ENCODE peak calls at places on chromosomes 4 and X, in seven cellular contexts. O is testis; V is left ventricle myocardium inferior; R is H1; X is astrocyte; U is CD4-positive, alpha-beta memory T cell; A is Panc1. T is an unnamed sample.
A peak's percentile ranks its signal among the peaks of the same experiment; 100 is the strongest.

GRCh38 chrX:105869676-105870075 is 47.3 kb downstream of the NRK start:
- DNase-seq in O (no peak), V (no peak), R (no peak), X (peak; percentile 33), U (no peak), A (no peak), T (no peak)

GRCh38 chr4:86935833-86936721 is 1.3 kb downstream of the AFF1 start:
- DNase-seq in O (peak; percentile 52), V (peak; percentile 42), R (peak; percentile 73), X (peak; percentile 67), U (peak; percentile 77), A (peak; percentile 66), T (peak; percentile 39)

GRCh38 chrX:2572740-2573139 is 72.0 kb upstream of the DHRSX start:
- DNase-seq in O (no peak), V (no peak), R (no peak), X (no peak), U (no peak), A (no peak), T (no peak)

GRCh38 chr4:82584921-82585320 is 23.1 kb upstream of the TMEM150C start:
- DNase-seq in O (no peak), V (no peak), R (no peak), X (no peak), U (no peak), A (no peak), T (no peak)

GRCh38 chrX:8404443-8404842 is 60.2 kb upstream of the VCX3B start:
- DNase-seq in O (peak; percentile 60), V (no peak), R (no peak), X (peak; percentile 91), U (no peak), A (no peak), T (no peak)

GRCh38 chr4:35358001-35358584 is 886.2 kb downstream of the ARAP2 start:
- DNase-seq in O (no peak), V (no peak), R (no peak), X (no peak), U (no peak), A (no peak), T (no peak)

GRCh38 chrX:115582871-115583729 is 22.1 kb downstream of the PLS3 start:
- DNase-seq in O (no peak), V (no peak), R (no peak), X (peak; percentile 62), U (no peak), A (no peak), T (peak; percentile 24)

GRCh38 chr4:73603854-73604584 is 16.2 kb downstream of the RASSF6 start:
- DNase-seq in O (no peak), V (no peak), R (no peak), X (no peak), U (no peak), A (no peak), T (no peak)

GRCh38 chr4:145735330-145735638 is 55.3 kb downstream of the C4orf51 start:
- DNase-seq in O (no peak), V (no peak), R (no peak), X (peak; percentile 98), U (no peak), A (no peak), T (peak; percentile 19)

GRCh38 chr4:56791316-56791715 is 30.2 kb downstream of the SPINK2 start:
- DNase-seq in O (no peak), V (no peak), R (no peak), X (no peak), U (no peak), A (no peak), T (no peak)

GRCh38 chr4:169080970-169081369 is 70.9 kb upstream of the CBR4 start:
- DNase-seq in O (peak; percentile 56), V (no peak), R (no peak), X (peak; percentile 46), U (no peak), A (no peak), T (no peak)

DNA sequence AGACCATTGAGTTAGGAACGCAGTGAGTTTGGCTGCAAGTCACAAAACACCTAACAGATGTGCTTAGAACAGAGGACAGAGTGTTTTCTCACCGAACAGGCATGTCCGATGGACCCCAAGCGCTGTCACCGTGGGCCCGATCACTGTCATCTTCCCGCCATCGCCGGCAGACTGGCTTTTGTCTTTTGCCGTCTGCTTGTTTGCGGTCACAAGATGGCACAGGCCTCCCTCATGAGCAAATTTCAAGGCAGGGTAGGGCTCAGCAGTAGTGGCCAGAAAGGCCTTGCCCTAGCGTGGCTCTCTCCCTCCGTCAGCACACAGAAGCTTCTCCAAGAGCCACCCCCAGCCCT is 21.4 kb upstream of the MRFAP1 start:
- DNase-seq in O (no peak), V (no peak), R (no peak), X (no peak), U (no peak), A (no peak), T (no peak)
- H3K27ac ChIP-seq in O (no peak overlapping the region), V (no peak overlapping the region), R (no peak overlapping the region), X (no peak overlapping the region), U (no peak overlapping the region), A (no peak overlapping the region), T (no peak overlapping the region)

GRCh38 chr4:148214529-148215166 is 227.6 kb downstream of the NR3C2 start:
- DNase-seq in O (no peak), V (peak; percentile 51), R (no peak), X (no peak), U (no peak), A (no peak), T (peak; percentile 50)

GRCh38 chr4:148215202-148215601 is 227.0 kb downstream of the NR3C2 start:
- DNase-seq in O (no peak), V (no peak), R (no peak), X (no peak), U (no peak), A (no peak), T (peak; percentile 13)

GRCh38 chr4:148216866-148217814 is 225.1 kb downstream of the NR3C2 start:
- DNase-seq in O (no peak), V (no peak), R (no peak), X (peak; percentile 23), U (peak; percentile 50), A (no peak), T (no peak)

GRCh38 chr4:148211533-148211932 is 230.7 kb downstream of the NR3C2 start:
- DNase-seq in O (no peak), V (no peak), R (no peak), X (no peak), U (no peak), A (no peak), T (no peak)

GRCh38 chr4:148216321-148216720 is 225.9 kb downstream of the NR3C2 start:
- DNase-seq in O (no peak), V (no peak), R (no peak), X (no peak), U (no peak), A (no peak), T (no peak)
- H3K4me3 ChIP-seq in O (no peak overlapping the region), V (peak overlapping the region; percentile 44), R (no peak overlapping the region), X (no peak overlapping the region), U (no peak overlapping the region), A (no peak overlapping the region), T (no peak overlapping the region)

DNA sequence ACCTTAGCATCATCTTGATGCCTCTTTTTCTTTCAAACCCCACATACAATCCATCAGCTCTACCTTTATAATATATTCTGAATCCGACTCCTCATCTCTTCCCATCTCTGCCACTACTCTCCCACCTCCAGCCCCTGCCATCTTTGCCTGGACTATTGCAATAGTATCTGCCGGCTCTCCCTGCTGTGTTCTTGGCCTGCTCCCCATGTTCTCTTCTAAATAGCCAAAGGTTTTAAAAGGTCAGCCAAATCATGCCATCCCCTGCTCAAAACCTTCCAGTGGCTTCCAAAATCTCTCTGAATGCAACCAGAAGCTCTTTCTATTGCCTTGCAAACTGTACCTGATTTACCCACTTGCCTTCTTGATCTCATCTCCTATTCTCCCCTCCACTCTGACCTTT is 266.0 kb downstream of the PTTG2 start:
- DNase-seq in O (no peak), V (no peak), R (no peak), X (no peak), U (no peak), A (no peak), T (no peak)
- H3K9me3 ChIP-seq in O (no peaks in the 10 kb centered on the region), V (no peaks in the 10 kb centered on the region), R (no peaks in the 10 kb centered on the region), X (no peaks in the 10 kb centered on the region), U (no peaks in the 10 kb centered on the region), A (no peaks in the 10 kb centered on the region), T (no peaks in the 10 kb centered on the region)

DNA sequence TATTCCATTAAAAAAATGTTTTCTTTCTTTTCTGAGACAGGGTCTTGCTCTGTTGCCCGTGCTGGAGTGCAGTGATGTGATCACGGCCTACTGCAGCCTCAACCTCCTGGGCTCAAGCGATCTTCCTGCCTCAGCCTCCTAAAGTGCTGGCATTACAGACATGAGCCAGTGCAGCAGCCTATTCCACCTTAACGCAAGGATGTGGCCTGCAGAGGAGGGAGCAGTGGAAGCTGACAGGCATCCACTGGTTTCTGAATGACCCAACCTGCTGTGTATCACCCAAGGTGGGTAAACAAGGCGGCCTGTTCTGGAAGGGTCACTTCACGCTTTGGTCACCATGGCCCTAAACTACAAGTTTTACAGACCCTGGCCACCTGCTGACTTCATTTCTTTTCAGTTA is 60.8 kb downstream of the ACOX3 start:
- DNase-seq in O (no peak), V (peak; percentile 8), R (no peak), X (no peak), U (no peak), A (no peak), T (no peak)
- H3K27ac ChIP-seq in O (no peak overlapping the region), V (peak overlapping the region; percentile 91), R (no peak overlapping the region), X (no peak overlapping the region), U (no peak overlapping the region), A (no peak overlapping the region), T (no peak overlapping the region)

DNA sequence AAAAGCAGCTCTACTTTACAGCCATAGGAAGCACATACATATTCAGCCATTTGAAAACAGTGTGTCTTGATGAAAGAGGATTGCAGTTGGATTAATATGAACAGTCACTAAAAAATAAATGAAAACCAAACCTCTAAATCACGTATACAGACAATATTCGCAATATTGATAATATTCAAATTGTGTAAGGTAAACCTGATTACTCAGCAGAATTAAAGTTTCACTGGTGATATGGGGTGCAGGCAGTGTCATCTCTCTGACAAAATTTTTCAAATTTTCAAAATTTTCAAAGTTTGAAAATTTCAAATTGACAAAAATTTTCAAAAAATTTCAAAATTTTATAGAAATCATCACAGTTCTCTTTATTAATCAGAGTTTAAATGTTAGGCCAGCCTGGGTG is 55.7 kb downstream of the FAT4 start:
- DNase-seq in O (no peak), V (no peak), R (no peak), X (no peak), U (no peak), A (no peak), T (no peak)
- H3K4me3 ChIP-seq in O (no peak overlapping the region), V (no peak overlapping the region), R (no peak overlapping the region), X (no peak overlapping the region), U (no peak overlapping the region), A (no peak overlapping the region), T (no peak overlapping the region)

DNA sequence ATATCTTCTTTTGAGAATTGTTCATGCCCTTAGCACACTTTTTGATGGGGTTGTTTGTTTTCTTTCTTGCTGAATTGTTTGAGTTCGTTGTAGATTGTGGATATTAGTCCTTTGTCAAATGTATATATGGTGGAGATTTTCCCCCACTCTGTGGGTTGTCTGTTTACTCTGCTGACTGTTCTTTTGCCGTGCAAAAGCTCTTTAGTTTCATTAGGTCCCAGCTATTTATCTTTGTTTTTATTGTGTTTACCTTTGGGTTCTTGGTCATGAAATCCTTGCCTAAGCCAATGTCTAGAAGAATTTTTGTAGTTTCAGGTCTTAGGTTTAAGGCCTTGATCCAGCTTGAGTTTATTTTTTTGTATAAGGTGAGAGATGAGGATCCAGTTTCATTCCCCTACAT is 1372.6 kb upstream of the TENM3 start:
- DNase-seq in O (no peak), V (no peak), R (no peak), X (no peak), U (no peak), A (no peak), T (no peak)
- H3K9me3 ChIP-seq in O (no peaks in the 10 kb centered on the region), V (peaks cover 41% of the 10 kb centered on the region), R (peaks cover 4% of the 10 kb centered on the region), X (peaks cover 3% of the 10 kb centered on the region), U (no peaks in the 10 kb centered on the region), A (no peaks in the 10 kb centered on the region), T (no peaks in the 10 kb centered on the region)